ENCODE peak calls at places on chromosomes 4 and X, in six cellular contexts. D is brain microvascular endothelial cell; L is CD8-positive, alpha-beta T cell; J is left lung; P is endodermal cell; K is adrenal gland. Z is an unnamed sample. For H3K27me3, the result is how much of the 10 kb centered on the place peaks cover.

GRCh38 chr4:26861434-26862186 is 969 bp downstream of the STIM2 start:
- DNase-seq in D (peak), L (peak), J (peak), P (peak), K (peak), Z (peak)

GRCh38 chrX:54641530-54641929 is 111.5 kb downstream of the GNL3L start:
- DNase-seq in D (no peak), L (no peak), J (no peak), P (peak), K (no peak), Z (no peak)

GRCh38 chrX:69189972-69190371 is 24.7 kb upstream of the PJA1 start:
- DNase-seq in D (no peak), L (no peak), J (no peak), P (peak), K (no peak), Z (peak)

GRCh38 chr4:168574581-168575295 is 77.9 kb downstream of the PALLD start:
- DNase-seq in D (no peak), L (no peak), J (no peak), P (no peak), K (no peak), Z (no peak)

GRCh38 chr4:9949573-9949972 is 71.7 kb downstream of the SLC2A9 start:
- DNase-seq in D (no peak), L (no peak), J (no peak), P (no peak), K (no peak), Z (no peak)

GRCh38 chr4:113116414-113117345 is 67.2 kb downstream of the ANK2 start:
- DNase-seq in D (no peak), L (no peak), J (no peak), P (no peak), K (no peak), Z (peak)

GRCh38 chrX:17654116-17654515 is 83.2 kb upstream of the SCML1 start:
- DNase-seq in D (no peak), L (peak), J (no peak), P (no peak), K (no peak), Z (no peak)

GRCh38 chrX:2474963-2475726 is 25.6 kb downstream of the DHRSX start:
- DNase-seq in D (no peak), L (no peak), J (no peak), P (peak), K (no peak), Z (no peak)

GRCh38 chr4:67713531-67714247 is 12.7 kb upstream of the UBA6 start:
- DNase-seq in D (peak), L (no peak), J (no peak), P (no peak), K (no peak), Z (no peak)

GRCh38 chr4:114400531-114400930 is 198.1 kb upstream of the UGT8 start:
- DNase-seq in D (no peak), L (no peak), J (no peak), P (no peak), K (no peak), Z (no peak)

GRCh38 chr4:54940996-54941395 is 184.4 kb downstream of the KDR start:
- DNase-seq in D (no peak), L (no peak), J (no peak), P (no peak), K (no peak), Z (no peak)

GRCh38 chr4:11487876-11488545 is 59.3 kb upstream of the HS3ST1 start:
- DNase-seq in D (no peak), L (no peak), J (no peak), P (no peak), K (no peak), Z (no peak)

GRCh38 chrX:154019061-154019621 is 561 bp downstream of the IRAK1 start:
- DNase-seq in D (no peak), L (no peak), J (no peak), P (no peak), K (no peak), Z (no peak)

GRCh38 chrX:40544343-40545250 is 36.2 kb upstream of the ATP6AP2 start:
- DNase-seq in D (no peak), L (no peak), J (no peak), P (no peak), K (no peak), Z (no peak)

GRCh38 chrX:155215443-155216178 is 649 bp upstream of the VBP1 start:
- DNase-seq in D (peak), L (no peak), J (no peak), P (no peak), K (no peak), Z (no peak)

GRCh38 chrX:2145672-2146412 is 354.9 kb downstream of the DHRSX start:
- DNase-seq in D (peak), L (no peak), J (no peak), P (no peak), K (no peak), Z (no peak)

GRCh38 chr4:41957634-41958033 is 22.4 kb downstream of the TMEM33 start:
- DNase-seq in D (no peak), L (no peak), J (no peak), P (no peak), K (no peak), Z (no peak)

GRCh38 chr4:139282375-139283075 is 2.5 kb upstream of the MGARP start:
- DNase-seq in D (peak), L (no peak), J (no peak), P (no peak), K (no peak), Z (no peak)

GRCh38 chr4:117455088-117455487 is 369.7 kb upstream of the TRAM1L1 start:
- DNase-seq in D (no peak), L (no peak), J (no peak), P (no peak), K (no peak), Z (no peak)

GRCh38 chr4:985123-985830 is 1.6 kb upstream of the IDUA start:
- DNase-seq in D (no peak), L (peak), J (peak), P (peak), K (peak), Z (no peak)

GRCh38 chr4:69713593-69713992 is 46.8 kb downstream of the SULT1B1 start:
- DNase-seq in D (no peak), L (no peak), J (no peak), P (no peak), K (no peak), Z (no peak)

GRCh38 chrX:134537179-134537945 is 77.4 kb downstream of the HPRT1 start:
- DNase-seq in D (peak), L (no peak), J (no peak), P (no peak), K (no peak), Z (no peak)

GRCh38 chrX:103376979-103377324 is 614 bp downstream of the BEX3 start:
- DNase-seq in D (no peak), L (no peak), J (peak), P (peak), K (peak), Z (no peak)

GRCh38 chrX:96929036-96929435 is 45.3 kb downstream of the RPA4 start:
- DNase-seq in D (no peak), L (no peak), J (no peak), P (no peak), K (no peak), Z (no peak)

GRCh38 chrX:13685126-13685763 is 3.7 kb upstream of the RAB9A start:
- DNase-seq in D (peak), L (no peak), J (no peak), P (no peak), K (peak), Z (no peak)

GRCh38 chrX:48864210-48864609 is 28.8 kb upstream of the PCSK1N start:
- DNase-seq in D (peak), L (no peak), J (no peak), P (no peak), K (no peak), Z (no peak)

GRCh38 chr4:68948044-68948743 is 3.4 kb downstream of the UGT2A3 start:
- DNase-seq in D (no peak), L (no peak), J (no peak), P (no peak), K (no peak), Z (no peak)

GRCh38 chrX:103540145-103540544 is 20.9 kb upstream of the RAB40A start:
- DNase-seq in D (no peak), L (no peak), J (no peak), P (no peak), K (no peak), Z (no peak)

GRCh38 chr4:152352645-152353116 is 183.2 kb downstream of the FBXW7 start:
- DNase-seq in D (peak), L (no peak), J (no peak), P (peak), K (peak), Z (peak)

GRCh38 chr4:165600959-165601674 is 222.3 kb downstream of the CPE start:
- DNase-seq in D (no peak), L (no peak), J (no peak), P (no peak), K (no peak), Z (no peak)

GRCh38 chr4:34250562-34250961 is 1993.8 kb downstream of the ARAP2 start:
- DNase-seq in D (no peak), L (no peak), J (no peak), P (no peak), K (no peak), Z (no peak)

DNA sequence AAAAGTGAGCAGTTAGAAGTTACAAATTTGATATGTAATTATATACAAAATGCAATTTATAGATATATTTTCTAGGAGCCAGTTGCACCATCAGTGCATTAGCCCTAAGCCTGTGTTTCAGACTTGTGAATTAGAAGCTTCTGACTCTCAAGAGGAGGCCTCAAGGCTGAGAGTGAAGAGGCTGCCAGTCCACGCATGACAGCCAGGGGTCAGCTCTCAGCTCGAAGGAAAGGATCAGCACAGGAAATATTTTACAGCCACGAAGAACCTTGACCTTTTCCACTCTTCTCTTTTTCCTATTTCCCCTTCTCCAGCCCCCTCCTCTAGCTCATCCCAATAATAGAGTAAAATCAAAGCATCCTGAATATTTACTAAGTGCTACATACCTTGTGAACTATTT is 642.4 kb downstream of the TRIML1 start:
- DNase-seq in D (peak), L (no peak), J (no peak), P (peak), K (no peak), Z (no peak)
- TF ChIP-seq CTCF in D (peak), L (no peak), J (no peak), P (peak), K (peak), Z (peak)

DNA sequence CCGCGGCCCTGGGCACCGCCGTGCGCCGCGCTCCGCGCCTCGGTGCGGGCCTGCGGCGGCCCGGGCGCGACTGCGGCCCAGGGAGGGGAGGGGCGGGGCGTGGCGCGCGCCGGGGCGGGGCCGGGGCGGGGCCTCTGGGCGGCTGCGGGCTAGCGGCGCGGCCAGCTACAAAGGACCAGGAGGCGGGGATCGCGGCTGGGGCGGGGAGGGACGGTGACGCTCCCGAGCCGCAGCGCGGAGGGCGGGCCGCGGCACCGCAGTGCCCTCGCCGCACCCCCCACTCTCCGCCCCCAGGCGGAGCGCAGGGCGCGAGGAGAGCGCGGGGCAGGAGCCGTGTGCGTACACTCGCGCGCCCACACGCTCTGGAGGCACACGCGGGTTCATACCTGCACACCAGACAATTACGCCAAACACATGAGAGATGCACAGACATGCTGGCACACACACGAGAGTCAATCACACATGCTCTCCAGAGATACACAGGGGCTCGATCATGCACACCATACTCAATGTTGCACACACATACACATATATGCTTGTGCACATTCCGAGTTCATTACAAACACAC is at the start of gene CRMP1:
- DNase-seq in D (no peak), L (no peak), J (peak), P (peak), K (no peak), Z (no peak)
- H3K4me3 ChIP-seq in D (no peak), L (no peak), J (no peak), P (peak), K (no peak), Z (no peak)

GRCh38 chr4:3800351-3800750 is 34.2 kb downstream of the ADRA2C start:
- DNase-seq in D (no peak), L (no peak), J (peak), P (no peak), K (no peak), Z (no peak)
- H3K27me3 ChIP-seq in D (under half), L (under half), J (under half), P (under half), K (under half), Z (under half)

GRCh38 chrX:100984818-100985217 is 15.3 kb downstream of the ARL13A start:
- DNase-seq in D (no peak), L (no peak), J (no peak), P (no peak), K (no peak), Z (no peak)
- TF ChIP-seq CTCF in D (no peak), L (no peak), J (no peak), P (no peak), K (no peak), Z (no peak)

DNA sequence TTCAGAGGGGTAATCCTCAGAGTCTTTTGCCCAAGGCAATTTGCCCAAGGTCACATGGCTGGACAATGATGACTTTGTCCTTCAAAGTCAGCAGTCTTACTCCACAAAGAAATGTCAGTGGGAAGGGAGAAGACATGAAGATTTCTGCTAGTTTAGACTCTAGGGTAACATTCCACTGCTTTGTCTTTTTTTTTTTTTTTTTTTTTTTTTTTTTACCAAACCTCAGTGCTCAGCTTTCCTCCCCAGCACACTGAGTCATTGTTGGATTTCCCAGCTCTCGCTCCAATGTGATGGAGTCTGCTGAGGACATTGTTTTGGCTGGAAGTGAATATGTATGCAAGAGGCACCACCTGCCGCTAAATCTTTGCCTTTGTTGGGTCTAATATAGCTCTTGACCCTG is 7.2 kb upstream of the C1QTNF7 start:
- DNase-seq in D (peak), L (no peak), J (no peak), P (no peak), K (no peak), Z (no peak)
- H3K4me3 ChIP-seq in D (no peak), L (no peak), J (no peak), P (no peak), K (no peak), Z (no peak)

GRCh38 chr4:4384837-4385236 is 2.1 kb upstream of the NSG1 start:
- DNase-seq in D (no peak), L (no peak), J (no peak), P (peak), K (no peak), Z (no peak)

GRCh38 chr4:4386736-4387392 is at the start of gene NSG1:
- DNase-seq in D (no peak), L (peak), J (no peak), P (peak), K (peak), Z (peak)

GRCh38 chr4:4386296-4386735 is 586 bp upstream of the NSG1 start:
- DNase-seq in D (no peak), L (peak), J (no peak), P (peak), K (no peak), Z (no peak)

GRCh38 chr4:4387531-4388311 is 819 bp downstream of the NSG1 start:
- DNase-seq in D (no peak), L (peak), J (no peak), P (peak), K (no peak), Z (peak)

GRCh38 chr4:4385729-4386295 is 1.1 kb upstream of the NSG1 start:
- DNase-seq in D (no peak), L (no peak), J (no peak), P (peak), K (no peak), Z (no peak)
- H3K27me3 ChIP-seq in D (half or more), L (under half), J (under half), P (half or more), K (under half), Z (under half)

GRCh38 chr4:90799895-90800294 is 672.7 kb downstream of the CCSER1 start:
- DNase-seq in D (no peak), L (no peak), J (no peak), P (no peak), K (no peak), Z (no peak)
- TF ChIP-seq CTCF in D (no peak), L (no peak), J (no peak), P (peak), K (no peak), Z (no peak)

Z was measured in dorsolateral prefrontal cortex.